ENCODE peak calls at places on chromosomes 13 and 19, in ten cellular contexts. One of them, this sample, is unnamed. For H3K9me3, the result is how much of the 10 kb centered on the place peaks cover.

GRCh38 chr13:59144700-59145099 is 1019.0 kb downstream of the DIAPH3 start:
- DNase-seq in A549: no peak
- DNase-seq in stomach: no peak
- DNase-seq in upper lobe of left lung: no peak
- DNase-seq in K562: no peak
- DNase-seq in transverse colon: no peak
- DNase-seq in tibial nerve: no peak
- DNase-seq in ovary: no peak
- DNase-seq in suprapubic skin: no peak
- DNase-seq in H1: no peak
- DNase-seq in this sample: no peak

GRCh38 chr19:50702870-50703829 is 16.5 kb downstream of the SHANK1 start:
- DNase-seq in A549: no peak
- DNase-seq in stomach: no peak
- DNase-seq in upper lobe of left lung: no peak
- DNase-seq in K562: no peak
- DNase-seq in transverse colon: no peak
- DNase-seq in tibial nerve: no peak
- DNase-seq in ovary: no peak
- DNase-seq in suprapubic skin: no peak
- DNase-seq in H1: no peak
- DNase-seq in this sample: no peak

GRCh38 chr13:112722433-112723250 is 32.8 kb downstream of the ATP11A start:
- DNase-seq in A549: peak
- DNase-seq in stomach: peak
- DNase-seq in upper lobe of left lung: peak
- DNase-seq in K562: peak
- DNase-seq in transverse colon: no peak
- DNase-seq in tibial nerve: no peak
- DNase-seq in ovary: peak
- DNase-seq in suprapubic skin: peak
- DNase-seq in H1: no peak
- DNase-seq in this sample: no peak

GRCh38 chr13:84481958-84482357 is 599.7 kb upstream of the SLITRK1 start:
- DNase-seq in A549: no peak
- DNase-seq in stomach: no peak
- DNase-seq in upper lobe of left lung: no peak
- DNase-seq in K562: no peak
- DNase-seq in transverse colon: no peak
- DNase-seq in tibial nerve: no peak
- DNase-seq in ovary: no peak
- DNase-seq in suprapubic skin: no peak
- DNase-seq in H1: no peak
- DNase-seq in this sample: no peak

GRCh38 chr19:3605770-3606169 is 905 bp downstream of the TBXA2R start:
- DNase-seq in A549: no peak
- DNase-seq in stomach: no peak
- DNase-seq in upper lobe of left lung: no peak
- DNase-seq in K562: no peak
- DNase-seq in transverse colon: no peak
- DNase-seq in tibial nerve: no peak
- DNase-seq in ovary: no peak
- DNase-seq in suprapubic skin: no peak
- DNase-seq in H1: no peak
- DNase-seq in this sample: no peak

GRCh38 chr19:54335164-54335563 is 3.8 kb downstream of the LILRA4 start:
- DNase-seq in A549: no peak
- DNase-seq in stomach: no peak
- DNase-seq in upper lobe of left lung: no peak
- DNase-seq in K562: no peak
- DNase-seq in transverse colon: no peak
- DNase-seq in tibial nerve: no peak
- DNase-seq in ovary: no peak
- DNase-seq in suprapubic skin: no peak
- DNase-seq in H1: no peak
- DNase-seq in this sample: no peak

GRCh38 chr13:29162638-29163037 is 342.5 kb downstream of the MTUS2 start:
- DNase-seq in A549: no peak
- DNase-seq in stomach: no peak
- DNase-seq in upper lobe of left lung: no peak
- DNase-seq in K562: no peak
- DNase-seq in transverse colon: no peak
- DNase-seq in tibial nerve: no peak
- DNase-seq in ovary: no peak
- DNase-seq in suprapubic skin: no peak
- DNase-seq in H1: no peak
- DNase-seq in this sample: no peak

GRCh38 chr19:50384685-50385535 is 763 bp downstream of the POLD1 start:
- DNase-seq in A549: no peak
- DNase-seq in stomach: no peak
- DNase-seq in upper lobe of left lung: no peak
- DNase-seq in K562: peak
- DNase-seq in transverse colon: no peak
- DNase-seq in tibial nerve: no peak
- DNase-seq in ovary: no peak
- DNase-seq in suprapubic skin: no peak
- DNase-seq in H1: no peak
- DNase-seq in this sample: no peak

GRCh38 chr19:51295382-51296126 is 15.9 kb upstream of the IGLON5 start:
- DNase-seq in A549: no peak
- DNase-seq in stomach: no peak
- DNase-seq in upper lobe of left lung: no peak
- DNase-seq in K562: no peak
- DNase-seq in transverse colon: no peak
- DNase-seq in tibial nerve: no peak
- DNase-seq in ovary: no peak
- DNase-seq in suprapubic skin: no peak
- DNase-seq in H1: no peak
- DNase-seq in this sample: no peak

GRCh38 chr19:55383279-55383788 is 758 bp downstream of the TMEM238 start:
- DNase-seq in A549: no peak
- DNase-seq in stomach: no peak
- DNase-seq in upper lobe of left lung: no peak
- DNase-seq in K562: no peak
- DNase-seq in transverse colon: peak
- DNase-seq in tibial nerve: no peak
- DNase-seq in ovary: no peak
- DNase-seq in suprapubic skin: no peak
- DNase-seq in H1: no peak
- DNase-seq in this sample: no peak

GRCh38 chr13:72864142-72865035 is 82.5 kb downstream of the PIBF1 start:
- DNase-seq in A549: no peak
- DNase-seq in stomach: no peak
- DNase-seq in upper lobe of left lung: no peak
- DNase-seq in K562: no peak
- DNase-seq in transverse colon: no peak
- DNase-seq in tibial nerve: no peak
- DNase-seq in ovary: no peak
- DNase-seq in suprapubic skin: no peak
- DNase-seq in H1: no peak
- DNase-seq in this sample: no peak

GRCh38 chr13:25375727-25376358 is 4.1 kb downstream of the ATP8A2 start:
- DNase-seq in A549: peak
- DNase-seq in stomach: no peak
- DNase-seq in upper lobe of left lung: no peak
- DNase-seq in K562: peak
- DNase-seq in transverse colon: peak
- DNase-seq in tibial nerve: no peak
- DNase-seq in ovary: no peak
- DNase-seq in suprapubic skin: no peak
- DNase-seq in H1: no peak
- DNase-seq in this sample: no peak

GRCh38 chr19:48873476-48874308 is 1.5 kb downstream of the PPP1R15A start:
- DNase-seq in A549: no peak
- DNase-seq in stomach: no peak
- DNase-seq in upper lobe of left lung: no peak
- DNase-seq in K562: peak
- DNase-seq in transverse colon: no peak
- DNase-seq in tibial nerve: no peak
- DNase-seq in ovary: peak
- DNase-seq in suprapubic skin: peak
- DNase-seq in H1: no peak
- DNase-seq in this sample: no peak

GRCh38 chr19:10639836-10640235 is 14.3 kb upstream of the ILF3 start:
- DNase-seq in A549: no peak
- DNase-seq in stomach: no peak
- DNase-seq in upper lobe of left lung: no peak
- DNase-seq in K562: peak
- DNase-seq in transverse colon: no peak
- DNase-seq in tibial nerve: no peak
- DNase-seq in ovary: no peak
- DNase-seq in suprapubic skin: no peak
- DNase-seq in H1: no peak
- DNase-seq in this sample: no peak
- TF ChIP-seq EP300 in A549: no peak
- TF ChIP-seq EP300 in stomach: no peak
- TF ChIP-seq EP300 in upper lobe of left lung: no peak
- TF ChIP-seq EP300 in K562: no peak
- TF ChIP-seq EP300 in transverse colon: no peak
- TF ChIP-seq EP300 in tibial nerve: no peak
- TF ChIP-seq EP300 in ovary: no peak
- TF ChIP-seq EP300 in suprapubic skin: no peak
- TF ChIP-seq EP300 in H1: no peak
- TF ChIP-seq EP300 in this sample: no peak

DNA sequence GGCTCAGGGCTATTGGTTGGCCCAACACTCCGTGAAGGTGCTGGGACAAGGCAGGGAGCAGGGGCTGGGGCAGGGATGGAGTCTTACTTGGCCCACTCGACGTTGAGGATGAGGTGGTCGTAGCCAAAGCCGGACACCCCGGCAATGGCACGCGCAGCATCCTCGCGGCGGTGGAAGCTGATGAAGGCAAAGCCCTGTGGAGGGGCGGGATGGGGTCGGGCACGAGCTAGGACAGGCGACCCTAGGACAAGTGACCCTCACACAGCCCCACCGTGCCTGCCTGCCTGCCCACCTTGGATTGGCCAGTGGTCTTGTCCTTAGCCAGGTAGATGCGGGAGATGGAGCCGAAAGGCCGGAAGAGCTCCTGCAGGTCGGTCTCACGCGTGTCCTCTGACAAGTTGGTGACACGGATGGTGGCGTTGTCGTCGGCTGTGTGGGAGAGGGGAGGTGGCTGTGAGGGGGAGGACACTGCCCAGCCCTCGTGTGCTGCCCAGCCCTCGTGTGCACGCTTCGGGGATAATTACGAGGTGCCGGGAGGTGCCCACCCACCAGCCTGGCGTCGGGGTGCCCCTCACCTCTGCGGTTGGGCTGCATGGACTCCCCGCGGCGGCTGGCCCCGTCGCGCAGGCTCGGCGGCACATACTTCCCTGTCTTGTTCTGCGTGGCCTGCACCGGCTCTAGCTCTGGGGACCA is 4.0 kb downstream of the P2RY11 start:
- DNase-seq in A549: no peak
- DNase-seq in stomach: no peak
- DNase-seq in upper lobe of left lung: no peak
- DNase-seq in K562: no peak
- DNase-seq in transverse colon: no peak
- DNase-seq in tibial nerve: no peak
- DNase-seq in ovary: no peak
- DNase-seq in suprapubic skin: no peak
- DNase-seq in H1: no peak
- DNase-seq in this sample: no peak
- TF ChIP-seq POLR2A in A549: no peak
- TF ChIP-seq POLR2A in stomach: no peak
- TF ChIP-seq POLR2A in upper lobe of left lung: no peak
- TF ChIP-seq POLR2A in K562: peak
- TF ChIP-seq POLR2A in transverse colon: no peak
- TF ChIP-seq POLR2A in tibial nerve: no peak
- TF ChIP-seq POLR2A in ovary: no peak
- TF ChIP-seq POLR2A in suprapubic skin: no peak
- TF ChIP-seq POLR2A in H1: no peak
- TF ChIP-seq POLR2A in this sample: no peak

GRCh38 chr19:57398868-57399267 is 9.2 kb downstream of the ZNF548 start:
- DNase-seq in A549: no peak
- DNase-seq in stomach: no peak
- DNase-seq in upper lobe of left lung: no peak
- DNase-seq in K562: no peak
- DNase-seq in transverse colon: no peak
- DNase-seq in tibial nerve: no peak
- DNase-seq in ovary: no peak
- DNase-seq in suprapubic skin: no peak
- DNase-seq in H1: no peak
- DNase-seq in this sample: no peak
- H3K9me3 ChIP-seq in A549: half or more
- H3K9me3 ChIP-seq in stomach: half or more
- H3K9me3 ChIP-seq in upper lobe of left lung: half or more
- H3K9me3 ChIP-seq in K562: under half
- H3K9me3 ChIP-seq in transverse colon: under half
- H3K9me3 ChIP-seq in tibial nerve: half or more
- H3K9me3 ChIP-seq in ovary: half or more
- H3K9me3 ChIP-seq in suprapubic skin: under half
- H3K9me3 ChIP-seq in H1: under half
- H3K9me3 ChIP-seq in this sample: under half

GRCh38 chr19:41501854-41502253 is 58.9 kb downstream of the ERICH4 start:
- DNase-seq in A549: no peak
- DNase-seq in stomach: no peak
- DNase-seq in upper lobe of left lung: no peak
- DNase-seq in K562: no peak
- DNase-seq in transverse colon: no peak
- DNase-seq in tibial nerve: no peak
- DNase-seq in ovary: no peak
- DNase-seq in suprapubic skin: no peak
- DNase-seq in H1: no peak
- DNase-seq in this sample: no peak

GRCh38 chr19:41499899-41500298 is 56.9 kb downstream of the ERICH4 start:
- DNase-seq in A549: no peak
- DNase-seq in stomach: no peak
- DNase-seq in upper lobe of left lung: no peak
- DNase-seq in K562: no peak
- DNase-seq in transverse colon: no peak
- DNase-seq in tibial nerve: no peak
- DNase-seq in ovary: no peak
- DNase-seq in suprapubic skin: no peak
- DNase-seq in H1: no peak
- DNase-seq in this sample: no peak

GRCh38 chr19:41505105-41505504 is 62.1 kb downstream of the ERICH4 start:
- DNase-seq in A549: no peak
- DNase-seq in stomach: no peak
- DNase-seq in upper lobe of left lung: no peak
- DNase-seq in K562: no peak
- DNase-seq in transverse colon: no peak
- DNase-seq in tibial nerve: no peak
- DNase-seq in ovary: no peak
- DNase-seq in suprapubic skin: no peak
- DNase-seq in H1: no peak
- DNase-seq in this sample: no peak

GRCh38 chr19:41495589-41495988 is 52.6 kb downstream of the ERICH4 start:
- DNase-seq in A549: no peak
- DNase-seq in stomach: no peak
- DNase-seq in upper lobe of left lung: no peak
- DNase-seq in K562: no peak
- DNase-seq in transverse colon: no peak
- DNase-seq in tibial nerve: no peak
- DNase-seq in ovary: no peak
- DNase-seq in suprapubic skin: no peak
- DNase-seq in H1: no peak
- DNase-seq in this sample: no peak

DNA sequence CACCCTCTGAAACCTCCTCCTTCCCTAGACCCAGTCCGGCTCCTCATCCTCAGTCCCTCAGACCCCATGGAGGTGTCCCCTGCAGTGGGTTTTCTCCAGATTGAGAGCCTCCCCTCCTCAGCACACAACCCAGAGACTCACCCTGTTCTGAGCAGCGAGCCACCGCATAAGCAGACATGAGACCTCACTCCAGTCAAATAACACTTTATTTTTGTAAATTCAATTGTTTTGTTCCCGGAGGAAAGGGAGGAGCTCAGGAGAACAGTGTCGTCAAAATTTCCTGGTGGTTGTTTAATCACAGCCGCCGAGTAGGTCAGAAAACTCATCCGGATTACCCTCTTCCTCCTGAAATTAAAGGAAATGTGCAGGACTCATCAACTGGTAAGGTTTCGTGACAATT is 57.5 kb downstream of the ERICH4 start:
- DNase-seq in A549: no peak
- DNase-seq in stomach: no peak
- DNase-seq in upper lobe of left lung: no peak
- DNase-seq in K562: no peak
- DNase-seq in transverse colon: no peak
- DNase-seq in tibial nerve: no peak
- DNase-seq in ovary: no peak
- DNase-seq in suprapubic skin: no peak
- DNase-seq in H1: no peak
- DNase-seq in this sample: no peak
- TF ChIP-seq EP300 in A549: no peak
- TF ChIP-seq EP300 in stomach: no peak
- TF ChIP-seq EP300 in upper lobe of left lung: no peak
- TF ChIP-seq EP300 in K562: no peak
- TF ChIP-seq EP300 in transverse colon: no peak
- TF ChIP-seq EP300 in tibial nerve: no peak
- TF ChIP-seq EP300 in ovary: no peak
- TF ChIP-seq EP300 in suprapubic skin: no peak
- TF ChIP-seq EP300 in H1: no peak
- TF ChIP-seq EP300 in this sample: no peak